ENCODE peak calls at places on chromosomes 4 and X, in ten cellular contexts. W, M, C, A, R, P, K, L, U and D are unnamed samples.
A peak's percentile ranks its signal among the peaks of the same experiment; 100 is the strongest.

GRCh38 chr4:45701616-45702015 is 422.2 kb downstream of the GABRG1 start:
- DNase-seq in W (no peak), U (no peak), R (no peak), C (no peak), K (no peak), L (no peak), A (no peak), M (no peak), P (no peak), D (no peak)

GRCh38 chrX:13662537-13662841 is 9.5 kb downstream of the TCEANC start:
- DNase-seq in W (peak; percentile 56), U (peak; percentile 67), C (no peak), A (no peak), K (no peak), P (no peak), L (no peak), R (no peak), M (no peak), D (no peak)

GRCh38 chrX:100208076-100208475 is 202.0 kb downstream of the PCDH19 start:
- DNase-seq in K (no peak), P (no peak), R (no peak), M (no peak), A (no peak), L (no peak), C (no peak), W (no peak), U (no peak), D (no peak)

GRCh38 chr4:85092536-85092935 is 126.0 kb upstream of the WDFY3 start:
- DNase-seq in R (no peak), M (no peak), P (no peak), L (no peak), W (no peak), K (no peak), A (no peak), U (no peak), C (no peak), D (no peak)

GRCh38 chr4:5619913-5620625 is 88.3 kb downstream of the EVC2 start:
- DNase-seq in A (no peak), C (no peak), P (no peak), M (no peak), K (no peak), R (no peak), U (no peak), L (no peak), W (no peak), D (peak; percentile 18)

GRCh38 chr4:158571736-158572135 is 50.1 kb downstream of the RXFP1 start:
- DNase-seq in R (no peak), A (no peak), K (no peak), M (no peak), L (no peak), P (no peak), C (no peak), U (no peak), W (no peak), D (no peak)

GRCh38 chrX:119990995-119991787 is 47.6 kb upstream of the NKAP start:
- DNase-seq in K (no peak), L (no peak), R (no peak), P (no peak), M (no peak), A (peak; percentile 47), U (no peak), W (no peak), C (peak; percentile 10), D (no peak)

GRCh38 chr4:152385551-152385950 is 150.3 kb downstream of the FBXW7 start:
- DNase-seq in W (peak; percentile 38), M (no peak), A (no peak), K (no peak), C (no peak), L (no peak), R (no peak), U (peak; percentile 31), P (no peak), D (no peak)

GRCh38 chrX:105191878-105192277 is 28.6 kb downstream of the TEX13A start:
- DNase-seq in M (no peak), U (no peak), W (no peak), L (no peak), K (no peak), P (no peak), R (no peak), C (no peak), A (no peak), D (peak; percentile 0)

GRCh38 chr4:32025840-32026459 is 1305.8 kb downstream of the PCDH7 start:
- DNase-seq in L (peak; percentile 79), R (peak; percentile 35), C (no peak), W (peak; percentile 3), A (no peak), U (no peak), M (no peak), K (no peak), P (peak; percentile 21), D (peak; percentile 32)

GRCh38 chr4:106315476-106315967 is 487 bp downstream of the TBCK start:
- DNase-seq in R (no peak), U (peak; percentile 34), C (no peak), K (no peak), M (peak; percentile 10), P (peak; percentile 55), L (peak; percentile 35), W (peak; percentile 17), A (peak; percentile 42), D (no peak)

GRCh38 chrX:83511208-83511607 is 3.1 kb downstream of the POU3F4 start:
- DNase-seq in R (no peak), W (no peak), U (no peak), K (no peak), A (no peak), P (no peak), L (no peak), M (no peak), C (no peak), D (no peak)

GRCh38 chrX:144219035-144219434 is 335.2 kb downstream of the UBE2NL start:
- DNase-seq in A (peak; percentile 37), W (no peak), R (no peak), U (no peak), K (no peak), P (no peak), M (no peak), L (peak; percentile 8), C (no peak), D (no peak)

GRCh38 chr4:77432702-77433101 is 172.9 kb upstream of the CXCL13 start:
- DNase-seq in C (no peak), L (no peak), U (no peak), P (peak; percentile 21), M (no peak), A (no peak), R (no peak), K (no peak), W (no peak), D (peak; percentile 47)

GRCh38 chrX:7908821-7909220 is 18.4 kb downstream of the PNPLA4 start:
- DNase-seq in R (no peak), M (no peak), L (no peak), C (no peak), A (no peak), W (no peak), P (no peak), K (no peak), U (no peak), D (no peak)

GRCh38 chrX:153653556-153653955 is 6.6 kb downstream of the DUSP9 start:
- DNase-seq in A (no peak), P (no peak), K (no peak), W (no peak), M (no peak), U (no peak), C (no peak), R (no peak), L (no peak), D (no peak)

GRCh38 chr4:144507309-144508101 is 138.5 kb upstream of the HHIP start:
- DNase-seq in P (no peak), C (no peak), M (no peak), R (no peak), L (no peak), A (no peak), W (peak; percentile 23), U (peak; percentile 28), K (no peak), D (no peak)

GRCh38 chr4:155866177-155866576 is at the start of gene ASIC5:
- DNase-seq in R (no peak), W (no peak), C (no peak), M (no peak), P (no peak), U (no peak), A (no peak), K (no peak), L (no peak), D (no peak)

GRCh38 chr4:31078661-31079060 is 358.5 kb downstream of the PCDH7 start:
- DNase-seq in K (no peak), C (no peak), P (no peak), M (no peak), W (peak; percentile 48), R (no peak), U (no peak), A (no peak), L (no peak), D (no peak)

GRCh38 chr4:98510757-98511517 is 147.5 kb downstream of the TSPAN5 start:
- DNase-seq in C (peak; percentile 52), W (peak; percentile 95), L (no peak), U (peak; percentile 88), M (no peak), P (no peak), R (no peak), K (no peak), A (no peak), D (no peak)

GRCh38 chr4:52869196-52869595 is 7.1 kb downstream of the RASL11B start:
- DNase-seq in R (peak; percentile 31), P (peak; percentile 50), L (no peak), K (no peak), C (no peak), A (no peak), W (peak; percentile 73), U (peak; percentile 36), M (no peak), D (no peak)

GRCh38 chrX:45668686-45669443 is 468.2 kb upstream of the DIPK2B start:
- DNase-seq in M (no peak), A (no peak), R (no peak), U (peak; percentile 95), P (no peak), L (peak; percentile 96), K (no peak), W (peak; percentile 88), C (no peak), D (no peak)

GRCh38 chrX:130120746-130121504 is 10.6 kb upstream of the ELF4 start:
- DNase-seq in W (peak; percentile 82), P (peak; percentile 65), C (peak; percentile 61), L (no peak), R (peak; percentile 74), K (peak; percentile 51), A (peak; percentile 77), M (peak; percentile 60), U (peak; percentile 71), D (peak; percentile 75)

GRCh38 chrX:526295-527224 is 104.0 kb upstream of the SHOX start:
- DNase-seq in P (no peak), K (no peak), L (no peak), C (peak; percentile 54), M (no peak), W (no peak), R (no peak), A (no peak), U (no peak), D (no peak)

GRCh38 chrX:56812515-56813105 is 83.6 kb downstream of the NBDY start:
- DNase-seq in P (no peak), L (no peak), K (no peak), U (no peak), R (no peak), A (no peak), W (peak; percentile 24), M (no peak), C (peak; percentile 29), D (peak; percentile 65)

GRCh38 chr4:151227731-151228130 is 49.2 kb upstream of the PRSS48 start:
- DNase-seq in C (no peak), K (no peak), R (peak; percentile 18), L (peak; percentile 18), A (no peak), U (peak; percentile 78), P (no peak), M (no peak), W (peak; percentile 71), D (no peak)

GRCh38 chrX:15511563-15511962 is 11.0 kb downstream of the BMX start:
- DNase-seq in W (no peak), K (no peak), A (no peak), R (no peak), L (peak; percentile 23), P (no peak), U (no peak), M (no peak), C (no peak), D (no peak)

GRCh38 chr4:4182835-4183568 is 43.7 kb downstream of the OTOP1 start:
- DNase-seq in R (no peak), A (no peak), K (peak; percentile 31), C (peak; percentile 40), M (peak; percentile 9), L (no peak), U (no peak), W (peak; percentile 19), P (no peak), D (peak; percentile 3)